ENCODE peak calls at places on chromosomes 11 and 22, in seven cellular contexts. One of them, this sample, is unnamed.

GRCh38 chr11:75800136-75800675 is 14.8 kb upstream of the UVRAG start:
- DNase-seq in choroid plexus epithelial cell: no peak
- DNase-seq in EL: no peak
- DNase-seq in stimulated activated CD8-positive, alpha-beta memory T cell treated with anti-CD3 and anti-CD28 coated beads, Interleukin-2, amount 100 ng/mL, for 48 hours: no peak
- DNase-seq in endothelial cell: no peak
- DNase-seq in posterior cingulate gyrus: no peak
- DNase-seq in PC-9: no peak
- DNase-seq in this sample: no peak

GRCh38 chr11:33034983-33035382 is 4.4 kb upstream of the TCP11L1 start:
- DNase-seq in choroid plexus epithelial cell: no peak
- DNase-seq in EL: no peak
- DNase-seq in stimulated activated CD8-positive, alpha-beta memory T cell treated with anti-CD3 and anti-CD28 coated beads, Interleukin-2, amount 100 ng/mL, for 48 hours: no peak
- DNase-seq in endothelial cell: no peak
- DNase-seq in posterior cingulate gyrus: no peak
- DNase-seq in PC-9: no peak
- DNase-seq in this sample: no peak

GRCh38 chr11:134623711-134624110 is 211.7 kb upstream of the B3GAT1 start:
- DNase-seq in choroid plexus epithelial cell: no peak
- DNase-seq in EL: no peak
- DNase-seq in stimulated activated CD8-positive, alpha-beta memory T cell treated with anti-CD3 and anti-CD28 coated beads, Interleukin-2, amount 100 ng/mL, for 48 hours: no peak
- DNase-seq in endothelial cell: no peak
- DNase-seq in posterior cingulate gyrus: no peak
- DNase-seq in PC-9: no peak
- DNase-seq in this sample: no peak

GRCh38 chr11:134951305-134951700 is 539.3 kb upstream of the B3GAT1 start:
- DNase-seq in choroid plexus epithelial cell: peak; percentile 88
- DNase-seq in EL: no peak
- DNase-seq in stimulated activated CD8-positive, alpha-beta memory T cell treated with anti-CD3 and anti-CD28 coated beads, Interleukin-2, amount 100 ng/mL, for 48 hours: no peak
- DNase-seq in endothelial cell: no peak
- DNase-seq in posterior cingulate gyrus: peak; percentile 57
- DNase-seq in PC-9: no peak
- DNase-seq in this sample: no peak

GRCh38 chr11:62974848-62975522 is 9.8 kb downstream of the SLC22A6 start:
- DNase-seq in choroid plexus epithelial cell: peak; percentile 9
- DNase-seq in EL: peak; percentile 27
- DNase-seq in stimulated activated CD8-positive, alpha-beta memory T cell treated with anti-CD3 and anti-CD28 coated beads, Interleukin-2, amount 100 ng/mL, for 48 hours: peak; percentile 8
- DNase-seq in endothelial cell: peak; percentile 43
- DNase-seq in posterior cingulate gyrus: no peak
- DNase-seq in PC-9: peak; percentile 31
- DNase-seq in this sample: peak; percentile 76

GRCh38 chr11:128482512-128483191 is 104.7 kb downstream of the ETS1 start:
- DNase-seq in choroid plexus epithelial cell: peak; percentile 78
- DNase-seq in EL: peak; percentile 58
- DNase-seq in stimulated activated CD8-positive, alpha-beta memory T cell treated with anti-CD3 and anti-CD28 coated beads, Interleukin-2, amount 100 ng/mL, for 48 hours: no peak
- DNase-seq in endothelial cell: no peak
- DNase-seq in posterior cingulate gyrus: no peak
- DNase-seq in PC-9: no peak
- DNase-seq in this sample: no peak

GRCh38 chr22:35697142-35697541 is 20.5 kb upstream of the APOL5 start:
- DNase-seq in choroid plexus epithelial cell: no peak
- DNase-seq in EL: no peak
- DNase-seq in stimulated activated CD8-positive, alpha-beta memory T cell treated with anti-CD3 and anti-CD28 coated beads, Interleukin-2, amount 100 ng/mL, for 48 hours: no peak
- DNase-seq in endothelial cell: no peak
- DNase-seq in posterior cingulate gyrus: no peak
- DNase-seq in PC-9: no peak
- DNase-seq in this sample: no peak

GRCh38 chr11:130606781-130607511 is 158.5 kb downstream of the ADAMTS15 start:
- DNase-seq in choroid plexus epithelial cell: peak; percentile 74
- DNase-seq in EL: peak; percentile 70
- DNase-seq in stimulated activated CD8-positive, alpha-beta memory T cell treated with anti-CD3 and anti-CD28 coated beads, Interleukin-2, amount 100 ng/mL, for 48 hours: no peak
- DNase-seq in endothelial cell: no peak
- DNase-seq in posterior cingulate gyrus: no peak
- DNase-seq in PC-9: no peak
- DNase-seq in this sample: no peak

GRCh38 chr11:94597896-94598295 is 30.7 kb downstream of the PIWIL4 start:
- DNase-seq in choroid plexus epithelial cell: peak; percentile 83
- DNase-seq in EL: no peak
- DNase-seq in stimulated activated CD8-positive, alpha-beta memory T cell treated with anti-CD3 and anti-CD28 coated beads, Interleukin-2, amount 100 ng/mL, for 48 hours: no peak
- DNase-seq in endothelial cell: no peak
- DNase-seq in posterior cingulate gyrus: no peak
- DNase-seq in PC-9: no peak
- DNase-seq in this sample: no peak

GRCh38 chr22:44895296-44896055 is 114.3 kb downstream of the PHF21B start:
- DNase-seq in choroid plexus epithelial cell: no peak
- DNase-seq in EL: no peak
- DNase-seq in stimulated activated CD8-positive, alpha-beta memory T cell treated with anti-CD3 and anti-CD28 coated beads, Interleukin-2, amount 100 ng/mL, for 48 hours: no peak
- DNase-seq in endothelial cell: no peak
- DNase-seq in posterior cingulate gyrus: no peak
- DNase-seq in PC-9: no peak
- DNase-seq in this sample: no peak